ENCODE peak calls at places on chromosome 17, in five cellular contexts. Z is effector CD4-positive, alpha-beta T cell; G is HTR-8/SVneo; H is gastrocnemius medialis; S is M059J. O is an unnamed sample.
A peak's percentile ranks its signal among the peaks of the same experiment; 100 is the strongest.

GRCh38 chr17:76265624-76266243 is 586 bp downstream of the UBALD2 start:
- DNase-seq in Z (peak; percentile 49), G (no peak), H (no peak), S (peak; percentile 45), O (peak; percentile 88)

GRCh38 chr17:64599187-64599676 is 62.9 kb downstream of the SMURF2 start:
- DNase-seq in Z (peak; percentile 33), G (no peak), H (no peak), S (no peak), O (peak; percentile 54)

GRCh38 chr17:79826210-79826680 is 13.0 kb downstream of the CBX4 start:
- DNase-seq in Z (no peak), G (no peak), H (no peak), S (no peak), O (no peak)

GRCh38 chr17:81096741-81097133 is 61.8 kb downstream of the BAIAP2 start:
- DNase-seq in Z (no peak), G (no peak), H (no peak), S (peak; percentile 27), O (no peak)

GRCh38 chr17:81491761-81492160 is 20.8 kb downstream of the ACTG1 start:
- DNase-seq in Z (no peak), G (no peak), H (no peak), S (no peak), O (no peak)

GRCh38 chr17:44344939-44345496 is at the start of gene GRN:
- DNase-seq in Z (peak; percentile 74), G (peak; percentile 100), H (peak; percentile 94), S (peak; percentile 99), O (peak; percentile 100)

GRCh38 chr17:6480325-6480675 is 36.0 kb downstream of the PIMREG start:
- DNase-seq in Z (no peak), G (no peak), H (no peak), S (no peak), O (peak; percentile 78)

GRCh38 chr17:78426293-78426879 is 47.9 kb downstream of the PGS1 start:
- DNase-seq in Z (no peak), G (no peak), H (no peak), S (no peak), O (no peak)

GRCh38 chr17:67476787-67477335 is 99.8 kb downstream of the PITPNC1 start:
- DNase-seq in Z (no peak), G (no peak), H (no peak), S (no peak), O (peak; percentile 26)

GRCh38 chr17:43986225-43986981 is 18.0 kb upstream of the NAGS start:
- DNase-seq in Z (no peak), G (no peak), H (peak; percentile 32), S (no peak), O (no peak)

GRCh38 chr17:79658811-79659207 is 48.0 kb upstream of the RBFOX3 start:
- DNase-seq in Z (no peak), G (no peak), H (no peak), S (no peak), O (peak; percentile 86)

GRCh38 chr17:73189417-73190099 is 3.3 kb upstream of the COG1 start:
- DNase-seq in Z (no peak), G (peak; percentile 86), H (no peak), S (peak; percentile 66), O (peak; percentile 90)

GRCh38 chr17:1972429-1973160 is 52.5 kb downstream of the RTN4RL1 start:
- DNase-seq in Z (no peak), G (no peak), H (no peak), S (no peak), O (no peak)

GRCh38 chr17:37461668-37462067 is 28.0 kb upstream of the DUSP14 start:
- DNase-seq in Z (no peak), G (no peak), H (no peak), S (no peak), O (no peak)

GRCh38 chr17:36869856-36870617 is 67.2 kb upstream of the LHX1 start:
- DNase-seq in Z (no peak), G (no peak), H (no peak), S (peak; percentile 35), O (peak; percentile 85)

GRCh38 chr17:57772774-57773173 is 27.7 kb upstream of the CCDC182 start:
- DNase-seq in Z (no peak), G (no peak), H (no peak), S (no peak), O (peak; percentile 50)

GRCh38 chr17:42608692-42609181 is 437 bp downstream of the RETREG3 start:
- DNase-seq in Z (no peak), G (no peak), H (no peak), S (peak; percentile 13), O (no peak)

GRCh38 chr17:71528210-71528609 is 592.6 kb upstream of the SOX9 start:
- DNase-seq in Z (no peak), G (no peak), H (no peak), S (no peak), O (no peak)

O was measured in endodermal cell.